ENCODE peak calls at places on chromosomes 7 and 10, in four cellular contexts. Q is astrocyte, Z is COR-L47, T is posterior vena cava. E is an unnamed sample.

GRCh38 chr10:79468015-79468560 is 22.7 kb upstream of the ZCCHC24 start:
- DNase-seq in Q (no peak), Z (no peak), T (no peak), E (no peak)

GRCh38 chr7:94375167-94375566 is 19.5 kb upstream of the COL1A2 start:
- DNase-seq in Q (peak), Z (no peak), T (peak), E (peak)

GRCh38 chr10:78867555-78867939 is 201.2 kb upstream of the ZMIZ1 start:
- DNase-seq in Q (no peak), Z (no peak), T (no peak), E (no peak)

GRCh38 chr7:66514050-66514449 is 114.6 kb upstream of the KCTD7 start:
- DNase-seq in Q (no peak), Z (no peak), T (no peak), E (no peak)

GRCh38 chr7:2688409-2689342 is 674 bp downstream of the AMZ1 start:
- DNase-seq in Q (no peak), Z (no peak), T (no peak), E (no peak)

GRCh38 chr7:2873686-2874551 is 29.8 kb upstream of the GNA12 start:
- DNase-seq in Q (peak), Z (no peak), T (no peak), E (no peak)

GRCh38 chr10:12945709-12946359 is 55.7 kb downstream of the CCDC3 start:
- DNase-seq in Q (no peak), Z (no peak), T (no peak), E (no peak)

GRCh38 chr7:131883769-131884168 is 327.3 kb upstream of the PODXL start:
- DNase-seq in Q (no peak), Z (no peak), T (no peak), E (no peak)

GRCh38 chr7:55893940-55894339 is 6.7 kb downstream of the ZNF713 start:
- DNase-seq in Q (no peak), Z (no peak), T (no peak), E (no peak)

GRCh38 chr10:123249894-123250293 is 95.7 kb downstream of the BUB3 start:
- DNase-seq in Q (no peak), Z (no peak), T (no peak), E (no peak)

GRCh38 chr7:129146237-129146979 is 1.9 kb downstream of the TSPAN33 start:
- DNase-seq in Q (no peak), Z (no peak), T (no peak), E (no peak)

GRCh38 chr10:130141038-130141437 is 4.8 kb downstream of the GLRX3 start:
- DNase-seq in Q (no peak), Z (no peak), T (no peak), E (no peak)

GRCh38 chr7:71706576-71706975 is 574.6 kb downstream of the GALNT17 start:
- DNase-seq in Q (no peak), Z (no peak), T (no peak), E (no peak)

GRCh38 chr10:110479710-110480109 is 18.0 kb upstream of the DUSP5 start:
- DNase-seq in Q (no peak), Z (no peak), T (no peak), E (no peak)

GRCh38 chr10:116811691-116812090 is 37.6 kb upstream of the ENO4 start:
- DNase-seq in Q (no peak), Z (no peak), T (no peak), E (no peak)

GRCh38 chr7:75727881-75728592 is 10.7 kb downstream of the HIP1 start:
- DNase-seq in Q (peak), Z (peak), T (no peak), E (peak)

GRCh38 chr7:30731619-30732018 is 20.3 kb upstream of the INMT start:
- DNase-seq in Q (no peak), Z (no peak), T (no peak), E (no peak)

GRCh38 chr7:16416289-16417282 is 4.8 kb downstream of the CRPPA start:
- DNase-seq in Q (peak), Z (no peak), T (no peak), E (no peak)

GRCh38 chr10:52066383-52066782 is 247.7 kb upstream of the DKK1 start:
- DNase-seq in Q (no peak), Z (no peak), T (no peak), E (no peak)

E was measured in sciatic nerve.